ENCODE peak calls at places on chromosomes 1 and 21, in seven cellular contexts. One of them, this sample, is unnamed.

GRCh38 chr1:86776108-86776507 is 71.7 kb downstream of the SH3GLB1 start:
- DNase-seq in head of caudate nucleus: no peak
- DNase-seq in LoVo: no peak
- DNase-seq in EL: no peak
- DNase-seq in epithelial cell of esophagus: no peak
- DNase-seq in activated gamma-delta T cell: no peak
- DNase-seq in mucosa of gallbladder: no peak
- DNase-seq in this sample: no peak

GRCh38 chr1:37432636-37433035 is 41.7 kb upstream of the ZC3H12A start:
- DNase-seq in mucosa of gallbladder: no peak
- DNase-seq in LoVo: no peak
- DNase-seq in activated gamma-delta T cell: no peak
- DNase-seq in EL: no peak
- DNase-seq in epithelial cell of esophagus: no peak
- DNase-seq in head of caudate nucleus: no peak
- DNase-seq in this sample: no peak

GRCh38 chr21:29514652-29515247 is 216.0 kb downstream of the BACH1 start:
- DNase-seq in mucosa of gallbladder: no peak
- DNase-seq in LoVo: no peak
- DNase-seq in head of caudate nucleus: no peak
- DNase-seq in EL: no peak
- DNase-seq in activated gamma-delta T cell: no peak
- DNase-seq in epithelial cell of esophagus: no peak
- DNase-seq in this sample: no peak

GRCh38 chr1:38246955-38247952 is 200.7 kb upstream of the POU3F1 start:
- DNase-seq in epithelial cell of esophagus: no peak
- DNase-seq in head of caudate nucleus: no peak
- DNase-seq in activated gamma-delta T cell: no peak
- DNase-seq in LoVo: peak
- DNase-seq in EL: peak
- DNase-seq in mucosa of gallbladder: peak
- DNase-seq in this sample: no peak

GRCh38 chr1:208083715-208084085 is 160.5 kb downstream of the PLXNA2 start:
- DNase-seq in activated gamma-delta T cell: no peak
- DNase-seq in EL: no peak
- DNase-seq in head of caudate nucleus: no peak
- DNase-seq in epithelial cell of esophagus: no peak
- DNase-seq in mucosa of gallbladder: no peak
- DNase-seq in LoVo: no peak
- DNase-seq in this sample: no peak

GRCh38 chr21:34313116-34313515 is 50.7 kb upstream of the KCNE2 start:
- DNase-seq in head of caudate nucleus: no peak
- DNase-seq in LoVo: no peak
- DNase-seq in epithelial cell of esophagus: peak
- DNase-seq in mucosa of gallbladder: no peak
- DNase-seq in activated gamma-delta T cell: no peak
- DNase-seq in EL: peak
- DNase-seq in this sample: no peak

GRCh38 chr21:36704958-36705678 is 6.2 kb downstream of the SIM2 start:
- DNase-seq in mucosa of gallbladder: no peak
- DNase-seq in LoVo: no peak
- DNase-seq in head of caudate nucleus: no peak
- DNase-seq in epithelial cell of esophagus: no peak
- DNase-seq in EL: no peak
- DNase-seq in activated gamma-delta T cell: no peak
- DNase-seq in this sample: no peak

GRCh38 chr1:82317671-82318070 is 516.9 kb downstream of the ADGRL2 start:
- DNase-seq in activated gamma-delta T cell: no peak
- DNase-seq in mucosa of gallbladder: no peak
- DNase-seq in EL: peak
- DNase-seq in epithelial cell of esophagus: peak
- DNase-seq in LoVo: no peak
- DNase-seq in head of caudate nucleus: no peak
- DNase-seq in this sample: no peak

GRCh38 chr1:22932803-22933470 is 39.7 kb downstream of the LACTBL1 start:
- DNase-seq in epithelial cell of esophagus: no peak
- DNase-seq in activated gamma-delta T cell: no peak
- DNase-seq in mucosa of gallbladder: no peak
- DNase-seq in head of caudate nucleus: no peak
- DNase-seq in LoVo: no peak
- DNase-seq in EL: no peak
- DNase-seq in this sample: no peak

This sample was measured in esophagus squamous epithelium.